ENCODE peak calls at places on chromosome 4, in six cellular contexts. X is fibroblast of gingiva, U is hippocampal formation, Q is GM23338, F is cardiac muscle cell, T is retina. K is an unnamed sample.

GRCh38 chr4:25144870-25145481 is 15.3 kb downstream of the SEPSECS start:
- DNase-seq in Q (peak; percentile 29), F (peak; percentile 32), U (no peak), T (peak; percentile 34), X (peak; percentile 10), K (no peak)

GRCh38 chr4:8516996-8517550 is 63.1 kb upstream of the GPR78 start:
- DNase-seq in X (no peak), U (no peak), T (peak; percentile 24), Q (no peak), F (no peak), K (no peak)

GRCh38 chr4:72569719-72570235 is 756 bp upstream of the ADAMTS3 start:
- DNase-seq in T (no peak), Q (no peak), U (no peak), F (no peak), X (no peak), K (peak; percentile 17)

GRCh38 chr4:6956434-6957147 is 47.0 kb downstream of the TBC1D14 start:
- DNase-seq in X (no peak), U (no peak), T (no peak), Q (no peak), F (no peak), K (no peak)

GRCh38 chr4:81255524-81255923 is 40.5 kb upstream of the PRKG2 start:
- DNase-seq in U (no peak), F (no peak), Q (no peak), T (no peak), X (peak; percentile 67), K (no peak)

GRCh38 chr4:113020966-113021365 is 28.5 kb upstream of the ANK2 start:
- DNase-seq in Q (no peak), U (no peak), X (peak; percentile 38), F (no peak), T (no peak), K (no peak)

GRCh38 chr4:90183254-90183653 is 56.1 kb downstream of the CCSER1 start:
- DNase-seq in F (no peak), Q (no peak), T (no peak), U (no peak), X (no peak), K (no peak)

GRCh38 chr4:13525606-13526281 is 18.6 kb downstream of the NKX3-2 start:
- DNase-seq in Q (peak; percentile 38), F (no peak), U (no peak), T (no peak), X (no peak), K (no peak)

GRCh38 chr4:48985976-48986653 is at the start of gene CWH43:
- DNase-seq in Q (peak; percentile 84), T (peak; percentile 47), X (no peak), U (no peak), F (no peak), K (peak; percentile 10)

GRCh38 chr4:147823135-147823534 is 91.2 kb downstream of the ARHGAP10 start:
- DNase-seq in U (no peak), Q (no peak), F (no peak), T (no peak), X (no peak), K (no peak)

GRCh38 chr4:164731827-164732474 is 22.0 kb upstream of the SMIM31 start:
- DNase-seq in F (peak; percentile 67), T (peak; percentile 58), X (peak; percentile 3), U (peak; percentile 33), Q (peak; percentile 71), K (peak; percentile 73)

GRCh38 chr4:61431131-61431530 is 231.0 kb downstream of the ADGRL3 start:
- DNase-seq in X (no peak), T (no peak), Q (no peak), U (no peak), F (no peak), K (no peak)

GRCh38 chr4:183354213-183354612 is 32.0 kb upstream of the CLDN24 start:
- DNase-seq in U (no peak), X (no peak), Q (no peak), T (no peak), F (no peak), K (no peak)

GRCh38 chr4:39698424-39699009 is 581 bp downstream of the UBE2K start:
- DNase-seq in U (peak; percentile 59), Q (peak; percentile 87), F (peak; percentile 59), T (no peak), X (no peak), K (peak; percentile 58)

GRCh38 chr4:17713779-17714178 is 67.6 kb downstream of the FAM184B start:
- DNase-seq in T (no peak), X (no peak), F (no peak), U (no peak), Q (no peak), K (no peak)

GRCh38 chr4:55347610-55348228 is 1.7 kb downstream of the SRD5A3 start:
- DNase-seq in T (no peak), Q (no peak), F (no peak), U (no peak), X (no peak), K (no peak)

GRCh38 chr4:8580321-8581093 is at the start of gene GPR78:
- DNase-seq in Q (peak; percentile 95), F (peak; percentile 93), T (peak; percentile 88), U (no peak), X (no peak), K (peak; percentile 95)

GRCh38 chr4:153787156-153787555 is 1.7 kb downstream of the SFRP2 start:
- DNase-seq in Q (no peak), F (no peak), T (no peak), X (peak; percentile 28), U (no peak), K (no peak)

K was measured in endothelial cell.